ENCODE peak calls at places on chromosomes 5 and 9, in nine cellular contexts. One of them, this sample, is unnamed. For H3K27me3, the result is how much of the 10 kb centered on the place peaks cover.

GRCh38 chr9:37988041-37988440 is 81.0 kb downstream of the SHB start:
- DNase-seq in right lobe of liver: peak
- DNase-seq in stomach: no peak
- DNase-seq in kidney epithelial cell: no peak
- DNase-seq in heart right ventricle: no peak
- DNase-seq in IMR-90: no peak
- DNase-seq in PC-3: no peak
- DNase-seq in tibial nerve: no peak
- DNase-seq in WERI-Rb-1: no peak
- DNase-seq in this sample: no peak

GRCh38 chr9:129343119-129343696 is 165.1 kb upstream of the IER5L start:
- DNase-seq in tibial nerve: no peak
- DNase-seq in PC-3: no peak
- DNase-seq in right lobe of liver: no peak
- DNase-seq in kidney epithelial cell: no peak
- DNase-seq in heart right ventricle: no peak
- DNase-seq in stomach: no peak
- DNase-seq in IMR-90: no peak
- DNase-seq in WERI-Rb-1: no peak
- DNase-seq in this sample: no peak

GRCh38 chr5:32223972-32224608 is 50.0 kb upstream of the GOLPH3 start:
- DNase-seq in stomach: no peak
- DNase-seq in right lobe of liver: no peak
- DNase-seq in PC-3: peak
- DNase-seq in WERI-Rb-1: no peak
- DNase-seq in IMR-90: peak
- DNase-seq in kidney epithelial cell: peak
- DNase-seq in tibial nerve: no peak
- DNase-seq in heart right ventricle: no peak
- DNase-seq in this sample: no peak

GRCh38 chr9:96299823-96300222 is 2.2 kb downstream of the HSD17B3 start:
- DNase-seq in IMR-90: peak
- DNase-seq in heart right ventricle: no peak
- DNase-seq in PC-3: peak
- DNase-seq in stomach: no peak
- DNase-seq in kidney epithelial cell: peak
- DNase-seq in right lobe of liver: no peak
- DNase-seq in WERI-Rb-1: peak
- DNase-seq in tibial nerve: no peak
- DNase-seq in this sample: no peak

GRCh38 chr9:129665008-129665771 is at the start of gene PRRX2:
- DNase-seq in IMR-90: peak
- DNase-seq in PC-3: no peak
- DNase-seq in right lobe of liver: no peak
- DNase-seq in heart right ventricle: no peak
- DNase-seq in kidney epithelial cell: no peak
- DNase-seq in WERI-Rb-1: no peak
- DNase-seq in stomach: no peak
- DNase-seq in tibial nerve: no peak
- DNase-seq in this sample: no peak

GRCh38 chr5:73793911-73794310 is 167.9 kb downstream of the ARHGEF28 start:
- DNase-seq in stomach: no peak
- DNase-seq in PC-3: peak
- DNase-seq in heart right ventricle: no peak
- DNase-seq in tibial nerve: no peak
- DNase-seq in right lobe of liver: no peak
- DNase-seq in IMR-90: peak
- DNase-seq in kidney epithelial cell: no peak
- DNase-seq in WERI-Rb-1: no peak
- DNase-seq in this sample: no peak

GRCh38 chr5:73214921-73215490 is 42.0 kb downstream of the TMEM174 start:
- DNase-seq in WERI-Rb-1: no peak
- DNase-seq in right lobe of liver: no peak
- DNase-seq in kidney epithelial cell: no peak
- DNase-seq in PC-3: no peak
- DNase-seq in tibial nerve: no peak
- DNase-seq in IMR-90: no peak
- DNase-seq in stomach: no peak
- DNase-seq in heart right ventricle: no peak
- DNase-seq in this sample: no peak

GRCh38 chr9:129587487-129588262 is 33.2 kb downstream of the C9orf50 start:
- DNase-seq in kidney epithelial cell: no peak
- DNase-seq in heart right ventricle: no peak
- DNase-seq in WERI-Rb-1: no peak
- DNase-seq in PC-3: no peak
- DNase-seq in stomach: no peak
- DNase-seq in tibial nerve: no peak
- DNase-seq in right lobe of liver: no peak
- DNase-seq in IMR-90: peak
- DNase-seq in this sample: no peak

GRCh38 chr9:82490019-82490499 is 501.5 kb downstream of the SPATA31D1 start:
- DNase-seq in right lobe of liver: no peak
- DNase-seq in heart right ventricle: no peak
- DNase-seq in PC-3: peak
- DNase-seq in stomach: no peak
- DNase-seq in WERI-Rb-1: no peak
- DNase-seq in tibial nerve: no peak
- DNase-seq in IMR-90: peak
- DNase-seq in kidney epithelial cell: peak
- DNase-seq in this sample: no peak

GRCh38 chr5:10036136-10036535 is 213.6 kb downstream of the ATPSCKMT start:
- DNase-seq in heart right ventricle: no peak
- DNase-seq in IMR-90: peak
- DNase-seq in PC-3: peak
- DNase-seq in tibial nerve: no peak
- DNase-seq in right lobe of liver: no peak
- DNase-seq in kidney epithelial cell: no peak
- DNase-seq in WERI-Rb-1: no peak
- DNase-seq in stomach: no peak
- DNase-seq in this sample: no peak

GRCh38 chr9:90330215-90330614 is 312.4 kb downstream of the DIRAS2 start:
- DNase-seq in tibial nerve: no peak
- DNase-seq in heart right ventricle: no peak
- DNase-seq in WERI-Rb-1: no peak
- DNase-seq in IMR-90: no peak
- DNase-seq in right lobe of liver: no peak
- DNase-seq in PC-3: no peak
- DNase-seq in kidney epithelial cell: no peak
- DNase-seq in stomach: no peak
- DNase-seq in this sample: no peak

GRCh38 chr9:90333226-90333625 is 309.4 kb downstream of the DIRAS2 start:
- DNase-seq in stomach: no peak
- DNase-seq in right lobe of liver: no peak
- DNase-seq in tibial nerve: no peak
- DNase-seq in IMR-90: no peak
- DNase-seq in heart right ventricle: no peak
- DNase-seq in PC-3: no peak
- DNase-seq in WERI-Rb-1: no peak
- DNase-seq in kidney epithelial cell: no peak
- DNase-seq in this sample: no peak

GRCh38 chr9:90326219-90326618 is 316.4 kb downstream of the DIRAS2 start:
- DNase-seq in heart right ventricle: no peak
- DNase-seq in IMR-90: peak
- DNase-seq in stomach: no peak
- DNase-seq in tibial nerve: no peak
- DNase-seq in PC-3: no peak
- DNase-seq in WERI-Rb-1: no peak
- DNase-seq in kidney epithelial cell: no peak
- DNase-seq in right lobe of liver: no peak
- DNase-seq in this sample: no peak

DNA sequence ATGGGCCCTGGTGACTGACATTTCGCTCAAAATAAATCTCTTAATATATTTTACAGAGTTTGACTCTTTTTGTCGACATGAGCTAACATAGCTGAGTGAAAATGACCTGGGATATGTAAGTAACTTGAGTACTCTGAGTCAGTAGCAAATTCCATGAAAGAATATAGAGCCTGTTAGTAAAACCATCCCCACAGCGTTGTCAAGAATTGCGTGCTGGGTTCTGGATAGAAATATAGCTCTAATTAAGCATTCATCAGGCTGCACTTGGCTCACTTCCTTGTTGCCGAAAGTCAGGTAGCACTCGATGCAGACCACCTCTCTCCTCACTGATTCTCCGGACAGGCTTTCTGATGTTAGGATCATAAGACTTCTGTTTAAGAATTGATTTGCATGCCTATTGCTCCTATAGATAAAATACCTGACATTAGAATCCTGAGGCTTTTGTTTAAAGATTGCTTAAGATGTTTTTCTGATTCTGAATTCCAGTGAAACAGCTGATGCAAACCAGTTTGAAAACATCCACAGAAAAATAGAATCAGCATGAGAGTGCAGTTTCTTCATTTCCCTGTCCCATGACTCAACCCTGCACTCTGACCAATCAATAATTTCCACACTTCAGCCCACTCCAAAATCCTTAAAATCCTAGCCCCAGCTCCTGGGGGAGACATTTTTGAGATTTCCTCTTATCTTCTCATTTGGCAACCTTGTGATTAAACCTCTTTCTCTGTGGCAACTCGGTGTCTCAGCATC is 310.6 kb downstream of the DIRAS2 start:
- DNase-seq in WERI-Rb-1: no peak
- DNase-seq in IMR-90: peak
- DNase-seq in heart right ventricle: no peak
- DNase-seq in PC-3: no peak
- DNase-seq in kidney epithelial cell: no peak
- DNase-seq in stomach: no peak
- DNase-seq in right lobe of liver: no peak
- DNase-seq in tibial nerve: no peak
- DNase-seq in this sample: no peak
- H3K27me3 ChIP-seq in WERI-Rb-1: under half
- H3K27me3 ChIP-seq in IMR-90: under half
- H3K27me3 ChIP-seq in heart right ventricle: under half
- H3K27me3 ChIP-seq in PC-3: under half
- H3K27me3 ChIP-seq in kidney epithelial cell: under half
- H3K27me3 ChIP-seq in stomach: under half
- H3K27me3 ChIP-seq in right lobe of liver: under half
- H3K27me3 ChIP-seq in tibial nerve: under half
- H3K27me3 ChIP-seq in this sample: under half

DNA sequence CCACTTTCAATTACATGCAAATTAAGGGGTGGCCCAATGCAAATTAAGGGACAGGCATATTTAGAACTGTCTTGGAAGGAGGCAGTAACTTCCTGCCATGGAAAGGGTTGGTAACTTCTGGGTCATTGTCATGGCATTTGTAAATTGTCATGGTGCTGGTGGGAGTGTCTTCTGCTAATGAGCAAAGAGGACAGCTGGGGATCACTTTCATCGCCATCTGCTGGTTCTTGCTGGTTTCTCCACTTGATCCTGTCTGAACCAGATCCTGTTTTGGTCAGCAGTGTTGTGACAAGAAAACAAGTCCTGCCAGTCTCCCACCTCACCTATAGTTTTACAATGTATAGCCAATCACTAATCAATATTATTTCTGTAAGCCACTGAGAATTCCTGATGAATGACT is 23.4 kb upstream of the UGT3A2 start:
- DNase-seq in heart right ventricle: no peak
- DNase-seq in WERI-Rb-1: peak
- DNase-seq in kidney epithelial cell: no peak
- DNase-seq in right lobe of liver: no peak
- DNase-seq in IMR-90: peak
- DNase-seq in PC-3: peak
- DNase-seq in stomach: no peak
- DNase-seq in tibial nerve: no peak
- DNase-seq in this sample: no peak
- TF ChIP-seq CTCF in heart right ventricle: no peak
- TF ChIP-seq CTCF in WERI-Rb-1: peak
- TF ChIP-seq CTCF in kidney epithelial cell: peak
- TF ChIP-seq CTCF in right lobe of liver: peak
- TF ChIP-seq CTCF in IMR-90: peak
- TF ChIP-seq CTCF in PC-3: peak
- TF ChIP-seq CTCF in stomach: no peak
- TF ChIP-seq CTCF in tibial nerve: no peak
- TF ChIP-seq CTCF in this sample: no peak

GRCh38 chr9:101738566-101739183 is at the start of gene GRIN3A:
- DNase-seq in WERI-Rb-1: peak
- DNase-seq in PC-3: no peak
- DNase-seq in stomach: no peak
- DNase-seq in heart right ventricle: peak
- DNase-seq in kidney epithelial cell: no peak
- DNase-seq in right lobe of liver: peak
- DNase-seq in tibial nerve: no peak
- DNase-seq in IMR-90: no peak
- DNase-seq in this sample: peak
- H3K27me3 ChIP-seq in WERI-Rb-1: under half
- H3K27me3 ChIP-seq in PC-3: under half
- H3K27me3 ChIP-seq in stomach: under half
- H3K27me3 ChIP-seq in heart right ventricle: half or more
- H3K27me3 ChIP-seq in kidney epithelial cell: under half
- H3K27me3 ChIP-seq in right lobe of liver: under half
- H3K27me3 ChIP-seq in tibial nerve: under half
- H3K27me3 ChIP-seq in IMR-90: under half
- H3K27me3 ChIP-seq in this sample: under half

GRCh38 chr5:11869203-11869602 is 35.0 kb downstream of the CTNND2 start:
- DNase-seq in PC-3: no peak
- DNase-seq in right lobe of liver: no peak
- DNase-seq in WERI-Rb-1: no peak
- DNase-seq in stomach: no peak
- DNase-seq in kidney epithelial cell: no peak
- DNase-seq in tibial nerve: no peak
- DNase-seq in IMR-90: no peak
- DNase-seq in heart right ventricle: no peak
- DNase-seq in this sample: no peak

GRCh38 chr5:11878846-11879245 is 25.4 kb downstream of the CTNND2 start:
- DNase-seq in WERI-Rb-1: no peak
- DNase-seq in tibial nerve: no peak
- DNase-seq in PC-3: no peak
- DNase-seq in kidney epithelial cell: no peak
- DNase-seq in right lobe of liver: no peak
- DNase-seq in stomach: no peak
- DNase-seq in heart right ventricle: no peak
- DNase-seq in IMR-90: no peak
- DNase-seq in this sample: peak

DNA sequence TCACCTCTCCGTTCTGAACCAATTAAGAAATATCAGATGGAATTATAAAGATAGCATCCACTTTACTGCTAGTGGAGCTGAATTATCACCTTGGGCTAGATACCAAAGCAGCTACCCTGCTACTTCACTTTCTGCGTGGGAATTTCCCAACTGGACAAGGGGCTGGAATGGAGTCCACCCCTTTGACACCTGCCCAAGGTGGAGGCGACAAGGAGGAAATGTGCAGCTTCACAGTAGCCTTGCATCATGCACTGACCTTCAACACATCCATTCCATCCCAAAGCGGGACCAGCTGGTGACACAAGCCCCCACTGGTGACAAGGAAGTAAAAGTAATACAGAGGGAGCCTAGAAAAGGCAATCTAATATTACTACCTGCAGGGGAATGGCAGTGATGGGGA is 30.7 kb downstream of the CTNND2 start:
- DNase-seq in IMR-90: no peak
- DNase-seq in WERI-Rb-1: no peak
- DNase-seq in tibial nerve: no peak
- DNase-seq in right lobe of liver: no peak
- DNase-seq in heart right ventricle: no peak
- DNase-seq in kidney epithelial cell: no peak
- DNase-seq in PC-3: no peak
- DNase-seq in stomach: no peak
- DNase-seq in this sample: no peak
- TF ChIP-seq CTCF in IMR-90: no peak
- TF ChIP-seq CTCF in WERI-Rb-1: no peak
- TF ChIP-seq CTCF in tibial nerve: no peak
- TF ChIP-seq CTCF in right lobe of liver: no peak
- TF ChIP-seq CTCF in heart right ventricle: no peak
- TF ChIP-seq CTCF in kidney epithelial cell: no peak
- TF ChIP-seq CTCF in PC-3: no peak
- TF ChIP-seq CTCF in stomach: no peak
- TF ChIP-seq CTCF in this sample: no peak